ENCODE peak calls at places on chromosomes 5 and 9, in seven cellular contexts. Y, V, U, P, F, W and Z are unnamed samples.
A peak's percentile ranks its signal among the peaks of the same experiment; 100 is the strongest.

GRCh38 chr5:154899107-154899816 is 38.7 kb downstream of the GEMIN5 start:
- DNase-seq in Y (no peak), V (no peak), U (no peak), P (no peak), F (peak; percentile 49), W (no peak), Z (no peak)

GRCh38 chr5:130138406-130139060 is 234.3 kb downstream of the CHSY3 start:
- DNase-seq in Y (no peak), V (no peak), U (no peak), P (no peak), F (no peak), W (no peak), Z (no peak)

GRCh38 chr5:133977858-133978257 is 9.4 kb upstream of the C5orf15 start:
- DNase-seq in Y (no peak), V (no peak), U (no peak), P (no peak), F (no peak), W (no peak), Z (no peak)

GRCh38 chr5:72511371-72512178 is 4.4 kb upstream of the ZNF366 start:
- DNase-seq in Y (no peak), V (peak; percentile 66), U (no peak), P (no peak), F (no peak), W (no peak), Z (no peak)

GRCh38 chr5:36790847-36791246 is 85.7 kb upstream of the NIPBL start:
- DNase-seq in Y (no peak), V (no peak), U (no peak), P (no peak), F (no peak), W (no peak), Z (no peak)

GRCh38 chr9:115275753-115276152 is 157.8 kb upstream of the TNC start:
- DNase-seq in Y (no peak), V (no peak), U (no peak), P (no peak), F (no peak), W (peak; percentile 11), Z (no peak)

GRCh38 chr5:61549530-61549929 is 217.5 kb downstream of the ZSWIM6 start:
- DNase-seq in Y (no peak), V (no peak), U (no peak), P (no peak), F (no peak), W (no peak), Z (no peak)

GRCh38 chr9:135492886-135493669 is 7.4 kb upstream of the MRPS2 start:
- DNase-seq in Y (peak; percentile 50), V (no peak), U (no peak), P (no peak), F (no peak), W (no peak), Z (no peak)

GRCh38 chr5:54091416-54092130 is 218.8 kb downstream of the ARL15 start:
- DNase-seq in Y (no peak), V (peak; percentile 92), U (no peak), P (peak; percentile 30), F (no peak), W (no peak), Z (no peak)

GRCh38 chr9:90878562-90878961 is 76.9 kb downstream of the SYK start:
- DNase-seq in Y (no peak), V (peak; percentile 5), U (no peak), P (no peak), F (no peak), W (no peak), Z (no peak)

GRCh38 chr5:32642276-32643002 is 57.1 kb downstream of the SUB1 start:
- DNase-seq in Y (no peak), V (no peak), U (no peak), P (no peak), F (no peak), W (no peak), Z (no peak)

GRCh38 chr9:34517185-34517584 is 5.6 kb downstream of the ENHO start:
- DNase-seq in Y (no peak), V (no peak), U (no peak), P (no peak), F (no peak), W (no peak), Z (no peak)

GRCh38 chr5:116296335-116297072 is 211.7 kb downstream of the COMMD10 start:
- DNase-seq in Y (no peak), V (no peak), U (no peak), P (no peak), F (no peak), W (no peak), Z (no peak)

GRCh38 chr5:42557689-42558088 is 134.4 kb downstream of the GHR start:
- DNase-seq in Y (no peak), V (no peak), U (no peak), P (no peak), F (no peak), W (no peak), Z (no peak)

GRCh38 chr9:112086627-112087026 is 88.5 kb downstream of the SUSD1 start:
- DNase-seq in Y (no peak), V (no peak), U (no peak), P (no peak), F (no peak), W (no peak), Z (no peak)

GRCh38 chr5:154117050-154117449 is 73.5 kb upstream of the GALNT10 start:
- DNase-seq in Y (no peak), V (no peak), U (no peak), P (no peak), F (no peak), W (no peak), Z (no peak)

GRCh38 chr9:109372246-109372645 is 51.4 kb upstream of the EPB41L4B start:
- DNase-seq in Y (no peak), V (no peak), U (no peak), P (no peak), F (no peak), W (no peak), Z (no peak)

GRCh38 chr5:77638204-77638762 is at the start of gene OTP:
- DNase-seq in Y (peak; percentile 21), V (no peak), U (no peak), P (no peak), F (no peak), W (no peak), Z (no peak)

GRCh38 chr5:65808818-65809217 is 86.8 kb downstream of the NLN start:
- DNase-seq in Y (no peak), V (no peak), U (no peak), P (no peak), F (no peak), W (no peak), Z (no peak)
- H3K36me3 ChIP-seq in Y (no peaks in the 10 kb centered on the region), V (no peaks in the 10 kb centered on the region), U (no peaks in the 10 kb centered on the region), P (no peaks in the 10 kb centered on the region), F (no peaks in the 10 kb centered on the region), W (no peaks in the 10 kb centered on the region), Z (no peaks in the 10 kb centered on the region)

DNA sequence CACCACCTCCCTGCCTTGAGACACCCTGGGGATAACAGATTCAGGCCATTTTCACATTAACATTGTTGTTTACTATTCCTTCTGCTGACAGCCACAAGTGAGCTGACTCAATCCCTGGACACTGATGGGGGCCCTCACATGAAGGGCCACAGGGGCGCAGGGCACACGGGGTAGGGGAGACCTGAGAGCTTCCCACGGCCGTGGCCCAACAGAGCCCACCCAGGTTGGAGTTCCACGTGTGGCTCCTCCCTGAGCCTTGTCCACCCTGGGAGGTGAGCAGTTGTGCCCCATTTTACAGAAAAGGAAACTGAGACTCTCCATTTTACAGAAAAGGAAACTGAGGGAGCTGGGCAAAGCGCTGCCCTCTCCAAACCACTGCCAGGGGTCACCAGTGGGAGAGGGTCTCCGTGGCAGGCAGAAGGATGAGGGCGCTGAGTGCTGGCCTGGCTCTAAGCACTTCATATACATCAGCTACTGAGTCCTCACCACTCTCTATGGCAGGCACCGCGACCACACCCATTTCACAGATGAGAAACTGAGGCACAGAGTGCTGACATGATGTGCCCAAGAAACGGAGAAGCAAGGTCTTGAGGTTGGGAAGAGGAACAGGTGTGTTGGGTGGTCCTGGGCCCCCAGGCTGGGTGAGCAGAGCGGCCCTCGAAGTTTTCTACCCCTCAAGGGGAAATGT is 2.3 kb downstream of the NINJ1 start:
- DNase-seq in Y (peak; percentile 59), V (no peak), U (no peak), P (no peak), F (no peak), W (peak; percentile 7), Z (no peak)
- H3K4me1 ChIP-seq in Y (peaks cover 51% of the 10 kb centered on the region), V (peaks cover 23% of the 10 kb centered on the region), U (peaks cover 35% of the 10 kb centered on the region), P (peaks cover 88% of the 10 kb centered on the region), F (no peaks in the 10 kb centered on the region), W (peaks cover 83% of the 10 kb centered on the region), Z (peaks cover 42% of the 10 kb centered on the region)

GRCh38 chr5:138803935-138804334 is 50.7 kb downstream of the CTNNA1 start:
- DNase-seq in Y (no peak), V (no peak), U (no peak), P (no peak), F (no peak), W (no peak), Z (no peak)

GRCh38 chr5:138809391-138809790 is 56.2 kb downstream of the CTNNA1 start:
- DNase-seq in Y (no peak), V (no peak), U (no peak), P (no peak), F (no peak), W (no peak), Z (no peak)

GRCh38 chr5:138803285-138803684 is 50.1 kb downstream of the CTNNA1 start:
- DNase-seq in Y (no peak), V (no peak), U (no peak), P (no peak), F (no peak), W (no peak), Z (no peak)

GRCh38 chr5:138807182-138807581 is 54.0 kb downstream of the CTNNA1 start:
- DNase-seq in Y (no peak), V (no peak), U (no peak), P (no peak), F (no peak), W (no peak), Z (no peak)

GRCh38 chr5:138805096-138805495 is 51.9 kb downstream of the CTNNA1 start:
- DNase-seq in Y (no peak), V (no peak), U (no peak), P (no peak), F (no peak), W (no peak), Z (no peak)
- H3K36me3 ChIP-seq in Y (no peaks in the 10 kb centered on the region), V (peaks cover 1% of the 10 kb centered on the region), U (no peaks in the 10 kb centered on the region), P (peaks cover 5% of the 10 kb centered on the region), F (no peaks in the 10 kb centered on the region), W (no peaks in the 10 kb centered on the region), Z (no peaks in the 10 kb centered on the region)

GRCh38 chr9:37126214-37126788 is 5.9 kb downstream of the ZCCHC7 start:
- DNase-seq in Y (no peak), V (no peak), U (no peak), P (no peak), F (no peak), W (no peak), Z (no peak)

GRCh38 chr9:37121881-37122280 is 1.5 kb downstream of the ZCCHC7 start:
- DNase-seq in Y (no peak), V (no peak), U (no peak), P (no peak), F (no peak), W (no peak), Z (no peak)

GRCh38 chr9:37128051-37128450 is 7.7 kb downstream of the ZCCHC7 start:
- DNase-seq in Y (no peak), V (no peak), U (no peak), P (no peak), F (no peak), W (no peak), Z (no peak)

DNA sequence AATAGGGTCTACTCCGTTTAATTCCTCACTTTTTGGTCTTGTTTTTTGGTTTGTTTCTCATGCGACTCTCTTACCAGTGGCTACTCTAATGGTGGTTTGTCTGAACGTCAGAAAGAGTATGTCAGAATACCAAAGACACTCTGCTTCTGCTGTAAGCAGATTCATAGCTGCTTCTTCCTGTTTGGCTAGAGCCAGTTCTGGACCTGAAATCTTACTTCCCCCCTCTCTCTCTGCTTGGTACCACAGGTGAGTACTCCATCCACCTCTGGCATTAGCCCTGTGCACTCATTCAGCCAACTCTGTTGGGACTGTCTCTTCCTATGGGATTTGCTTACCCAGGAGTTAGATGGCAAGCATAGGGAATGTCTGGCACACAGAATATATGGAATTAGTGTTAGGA is 6.6 kb downstream of the ZCCHC7 start:
- DNase-seq in Y (no peak), V (no peak), U (no peak), P (no peak), F (no peak), W (no peak), Z (no peak)
- H3K4me1 ChIP-seq in Y (no peaks in the 10 kb centered on the region), V (peaks cover under 1% of the 10 kb centered on the region), U (peaks cover 8% of the 10 kb centered on the region), P (peaks cover 21% of the 10 kb centered on the region), F (no peaks in the 10 kb centered on the region), W (peaks cover 8% of the 10 kb centered on the region), Z (peaks cover 5% of the 10 kb centered on the region)